ENCODE peak calls at places on chromosomes 4 and X, in seven cellular contexts. J is K562, C is GM12878, T is HCT116, U is A549, Z is GM23338, V is HepG2. K is an unnamed sample.

GRCh38 chrX:109847257-109848187 is 114.5 kb upstream of the ACSL4 start:
- DNase-seq in C (no peak), J (no peak), T (no peak), Z (no peak), U (peak; percentile 62), V (peak; percentile 42), K (no peak)

GRCh38 chr4:4810365-4810764 is 49.1 kb upstream of the MSX1 start:
- DNase-seq in V (no peak), J (no peak), U (no peak), Z (no peak), T (no peak), C (no peak), K (no peak)

GRCh38 chr4:181674315-181674714 is 568.9 kb upstream of the TENM3 start:
- DNase-seq in Z (no peak), T (no peak), U (no peak), V (no peak), C (no peak), J (no peak), K (no peak)

GRCh38 chr4:40264497-40264896 is 67.7 kb downstream of the RHOH start:
- DNase-seq in V (no peak), T (no peak), C (no peak), Z (no peak), J (no peak), U (peak; percentile 25), K (no peak)

GRCh38 chr4:30757357-30757756 is 37.2 kb downstream of the PCDH7 start:
- DNase-seq in J (no peak), V (no peak), C (no peak), T (peak; percentile 98), Z (no peak), U (no peak), K (no peak)

GRCh38 chr4:15906024-15906443 is 32.5 kb downstream of the FGFBP1 start:
- DNase-seq in C (no peak), U (peak; percentile 90), J (peak; percentile 51), Z (peak; percentile 75), V (no peak), T (peak; percentile 95), K (no peak)

GRCh38 chrX:65643046-65643785 is 24.2 kb upstream of the MSN start:
- DNase-seq in T (no peak), U (peak; percentile 70), Z (no peak), J (no peak), C (no peak), V (no peak), K (no peak)

GRCh38 chr4:7189066-7189465 is 3.3 kb upstream of the SORCS2 start:
- DNase-seq in U (no peak), V (no peak), J (no peak), C (no peak), Z (no peak), T (no peak), K (no peak)

GRCh38 chr4:183173580-183174526 is 74.8 kb downstream of the WWC2 start:
- DNase-seq in U (no peak), J (no peak), T (no peak), V (no peak), Z (peak; percentile 68), C (no peak), K (no peak)

GRCh38 chr4:108045687-108046024 is 56.0 kb downstream of the HADH start:
- DNase-seq in C (no peak), Z (no peak), T (no peak), U (no peak), J (no peak), V (no peak), K (no peak)

GRCh38 chrX:140502491-140503229 is 2.2 kb downstream of the SOX3 start:
- DNase-seq in T (no peak), C (no peak), J (no peak), Z (no peak), U (no peak), V (no peak), K (no peak)

GRCh38 chrX:77450415-77450814 is 3.2 kb downstream of the FGF16 start:
- DNase-seq in T (no peak), Z (no peak), V (no peak), C (no peak), J (no peak), U (no peak), K (no peak)

GRCh38 chrX:70422886-70423336 is at the start of gene GDPD2:
- DNase-seq in T (no peak), Z (peak; percentile 77), J (no peak), U (peak; percentile 40), V (peak; percentile 50), C (no peak), K (peak; percentile 9)
- TF ChIP-seq REST in T (no peak), Z (no peak), J (no peak), U (no peak), V (no peak), C (no peak), K (no peak)

GRCh38 chr4:75658881-75659280 is 14.3 kb downstream of the G3BP2 start:
- DNase-seq in T (no peak), Z (no peak), C (no peak), J (no peak), U (peak; percentile 3), V (no peak), K (no peak)
- TF ChIP-seq REST in T (no peak), Z (no peak), C (no peak), J (no peak), U (no peak), V (no peak), K (no peak)

GRCh38 chrX:144716187-144716586 is 531.1 kb upstream of the SPANXN1 start:
- DNase-seq in V (no peak), J (no peak), U (no peak), Z (no peak), T (no peak), C (no peak), K (no peak)

GRCh38 chrX:144715356-144715755 is 531.9 kb upstream of the SPANXN1 start:
- DNase-seq in Z (no peak), V (no peak), U (no peak), C (no peak), J (no peak), T (no peak), K (no peak)

GRCh38 chrX:144722307-144722706 is 525.0 kb upstream of the SPANXN1 start:
- DNase-seq in T (no peak), C (no peak), Z (peak; percentile 0), U (no peak), V (no peak), J (no peak), K (no peak)

GRCh38 chrX:144717682-144718081 is 529.6 kb upstream of the SPANXN1 start:
- DNase-seq in V (no peak), J (no peak), U (no peak), C (no peak), Z (no peak), T (no peak), K (no peak)
- TF ChIP-seq REST in V (no peak), J (no peak), U (no peak), C (no peak), Z (no peak), T (no peak), K (no peak)

GRCh38 chr4:47531241-47531953 is 46.3 kb downstream of the ATP10D start:
- DNase-seq in Z (peak; percentile 78), V (peak; percentile 16), C (peak; percentile 86), T (no peak), J (no peak), U (peak; percentile 24), K (peak; percentile 87)
- TF ChIP-seq REST in Z (no peak), V (no peak), C (no peak), T (no peak), J (no peak), U (no peak), K (no peak)

GRCh38 chr4:168618577-168619265 is 121.9 kb downstream of the PALLD start:
- DNase-seq in Z (no peak), J (no peak), U (peak; percentile 52), T (peak; percentile 54), C (no peak), V (no peak), K (no peak)

GRCh38 chr4:168621806-168622589 is 125.1 kb downstream of the PALLD start:
- DNase-seq in Z (no peak), V (no peak), T (no peak), J (no peak), U (no peak), C (no peak), K (no peak)

GRCh38 chr4:168622600-168622999 is 125.7 kb downstream of the PALLD start:
- DNase-seq in U (no peak), Z (no peak), T (no peak), C (no peak), J (no peak), V (no peak), K (no peak)

GRCh38 chr4:168623011-168623410 is 126.2 kb downstream of the PALLD start:
- DNase-seq in Z (no peak), C (no peak), J (no peak), T (no peak), U (no peak), V (no peak), K (no peak)

DNA sequence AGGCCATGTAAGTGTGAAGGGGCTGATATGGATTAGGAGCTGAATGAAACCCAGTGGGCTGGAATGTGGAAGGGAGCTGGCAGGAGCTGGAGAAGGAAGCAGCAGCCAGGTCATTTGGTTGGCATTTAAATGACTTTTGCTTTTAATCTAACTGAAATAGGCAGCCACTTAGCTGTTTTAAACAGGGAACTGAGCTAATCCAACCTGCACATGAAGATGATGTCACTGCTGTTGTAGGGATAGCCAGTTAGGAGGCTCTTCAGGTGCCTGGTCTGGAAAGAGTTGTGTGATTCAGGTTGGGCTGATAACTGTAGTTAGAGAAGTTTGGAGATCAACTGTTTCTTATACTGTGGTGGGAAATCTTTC is 122.4 kb downstream of the PALLD start:
- DNase-seq in U (no peak), T (no peak), Z (no peak), V (no peak), C (no peak), J (no peak), K (no peak)
- TF ChIP-seq REST in U (no peak), T (no peak), Z (no peak), V (no peak), C (no peak), J (no peak), K (no peak)

GRCh38 chrX:10142041-10142589 is 14.7 kb upstream of the CLCN4 start:
- DNase-seq in U (no peak), J (no peak), C (no peak), V (no peak), Z (no peak), T (no peak), K (no peak)

GRCh38 chrX:10143071-10143983 is 13.4 kb upstream of the CLCN4 start:
- DNase-seq in Z (no peak), J (no peak), T (no peak), U (no peak), C (no peak), V (no peak), K (no peak)

DNA sequence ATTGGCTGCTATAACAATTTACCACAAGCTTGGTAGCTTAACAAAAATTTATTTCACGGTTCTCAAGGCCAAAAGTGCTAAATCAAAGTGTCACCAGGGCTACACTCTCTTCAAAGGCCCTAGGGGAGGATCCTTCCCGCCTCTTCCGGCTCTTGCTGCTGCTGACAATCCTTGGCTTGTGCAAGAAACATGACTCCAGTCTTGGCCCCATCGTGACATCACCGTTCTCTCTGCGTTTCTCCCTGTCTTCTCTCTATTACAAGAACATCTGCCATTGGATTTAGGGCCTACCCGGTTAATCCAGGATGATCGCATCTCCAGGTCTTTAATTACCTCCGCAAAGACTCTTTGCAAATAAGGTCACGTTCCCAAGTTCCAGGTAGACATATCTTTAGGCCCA is 10.4 kb upstream of the CLCN4 start:
- DNase-seq in T (no peak), Z (no peak), V (no peak), U (no peak), J (no peak), C (no peak), K (no peak)
- TF ChIP-seq REST in T (no peak), Z (no peak), V (no peak), U (no peak), J (no peak), C (no peak), K (no peak)

K was measured in HL-60.